ENCODE peak calls at places on chromosome 15, in ten cellular contexts. One of them, this sample, is unnamed.

GRCh38 chr15:94576889-94577533 is 345.6 kb downstream of the MCTP2 start:
- DNase-seq in AG04450: no peak
- DNase-seq in brain microvascular endothelial cell: no peak
- DNase-seq in esophagus squamous epithelium: no peak
- DNase-seq in choroid plexus epithelial cell: peak
- DNase-seq in ovary: no peak
- DNase-seq in Peyer's patch: no peak
- DNase-seq in fibroblast of villous mesenchyme: peak
- DNase-seq in IMR-90: no peak
- DNase-seq in OCI-LY7: peak
- DNase-seq in this sample: no peak

GRCh38 chr15:96341465-96342142 is 11.1 kb downstream of the NR2F2 start:
- DNase-seq in ovary: peak
- DNase-seq in IMR-90: no peak
- DNase-seq in brain microvascular endothelial cell: peak
- DNase-seq in fibroblast of villous mesenchyme: no peak
- DNase-seq in OCI-LY7: no peak
- DNase-seq in esophagus squamous epithelium: no peak
- DNase-seq in Peyer's patch: no peak
- DNase-seq in AG04450: no peak
- DNase-seq in choroid plexus epithelial cell: peak
- DNase-seq in this sample: no peak

GRCh38 chr15:88238618-88239430 is 17.7 kb downstream of the NTRK3 start:
- DNase-seq in choroid plexus epithelial cell: peak
- DNase-seq in ovary: no peak
- DNase-seq in IMR-90: peak
- DNase-seq in AG04450: no peak
- DNase-seq in fibroblast of villous mesenchyme: peak
- DNase-seq in Peyer's patch: no peak
- DNase-seq in brain microvascular endothelial cell: peak
- DNase-seq in OCI-LY7: no peak
- DNase-seq in esophagus squamous epithelium: no peak
- DNase-seq in this sample: peak

GRCh38 chr15:45333550-45333949 is 44.8 kb downstream of the GATM start:
- DNase-seq in Peyer's patch: no peak
- DNase-seq in OCI-LY7: no peak
- DNase-seq in brain microvascular endothelial cell: peak
- DNase-seq in IMR-90: peak
- DNase-seq in fibroblast of villous mesenchyme: peak
- DNase-seq in AG04450: no peak
- DNase-seq in ovary: peak
- DNase-seq in esophagus squamous epithelium: no peak
- DNase-seq in choroid plexus epithelial cell: peak
- DNase-seq in this sample: no peak

GRCh38 chr15:94322141-94322540 is 90.8 kb downstream of the MCTP2 start:
- DNase-seq in brain microvascular endothelial cell: no peak
- DNase-seq in fibroblast of villous mesenchyme: peak
- DNase-seq in choroid plexus epithelial cell: peak
- DNase-seq in Peyer's patch: no peak
- DNase-seq in OCI-LY7: no peak
- DNase-seq in IMR-90: peak
- DNase-seq in ovary: no peak
- DNase-seq in esophagus squamous epithelium: no peak
- DNase-seq in AG04450: no peak
- DNase-seq in this sample: peak

GRCh38 chr15:88986949-88987589 is 73.9 kb upstream of the MFGE8 start:
- DNase-seq in brain microvascular endothelial cell: no peak
- DNase-seq in esophagus squamous epithelium: no peak
- DNase-seq in Peyer's patch: no peak
- DNase-seq in fibroblast of villous mesenchyme: no peak
- DNase-seq in choroid plexus epithelial cell: no peak
- DNase-seq in IMR-90: no peak
- DNase-seq in OCI-LY7: no peak
- DNase-seq in ovary: no peak
- DNase-seq in AG04450: no peak
- DNase-seq in this sample: no peak

GRCh38 chr15:90664650-90665287 is 52.4 kb upstream of the BLM start:
- DNase-seq in IMR-90: peak
- DNase-seq in ovary: peak
- DNase-seq in Peyer's patch: no peak
- DNase-seq in choroid plexus epithelial cell: peak
- DNase-seq in brain microvascular endothelial cell: peak
- DNase-seq in AG04450: no peak
- DNase-seq in fibroblast of villous mesenchyme: peak
- DNase-seq in OCI-LY7: no peak
- DNase-seq in esophagus squamous epithelium: no peak
- DNase-seq in this sample: no peak

GRCh38 chr15:85151861-85152260 is 170.2 kb downstream of the PDE8A start:
- DNase-seq in fibroblast of villous mesenchyme: no peak
- DNase-seq in ovary: no peak
- DNase-seq in Peyer's patch: no peak
- DNase-seq in esophagus squamous epithelium: no peak
- DNase-seq in AG04450: no peak
- DNase-seq in choroid plexus epithelial cell: peak
- DNase-seq in brain microvascular endothelial cell: peak
- DNase-seq in OCI-LY7: no peak
- DNase-seq in IMR-90: peak
- DNase-seq in this sample: no peak

GRCh38 chr15:57307527-57308193 is 68.6 kb upstream of the CGNL1 start:
- DNase-seq in OCI-LY7: no peak
- DNase-seq in fibroblast of villous mesenchyme: peak
- DNase-seq in esophagus squamous epithelium: no peak
- DNase-seq in ovary: no peak
- DNase-seq in choroid plexus epithelial cell: peak
- DNase-seq in IMR-90: no peak
- DNase-seq in brain microvascular endothelial cell: no peak
- DNase-seq in Peyer's patch: no peak
- DNase-seq in AG04450: no peak
- DNase-seq in this sample: no peak

DNA sequence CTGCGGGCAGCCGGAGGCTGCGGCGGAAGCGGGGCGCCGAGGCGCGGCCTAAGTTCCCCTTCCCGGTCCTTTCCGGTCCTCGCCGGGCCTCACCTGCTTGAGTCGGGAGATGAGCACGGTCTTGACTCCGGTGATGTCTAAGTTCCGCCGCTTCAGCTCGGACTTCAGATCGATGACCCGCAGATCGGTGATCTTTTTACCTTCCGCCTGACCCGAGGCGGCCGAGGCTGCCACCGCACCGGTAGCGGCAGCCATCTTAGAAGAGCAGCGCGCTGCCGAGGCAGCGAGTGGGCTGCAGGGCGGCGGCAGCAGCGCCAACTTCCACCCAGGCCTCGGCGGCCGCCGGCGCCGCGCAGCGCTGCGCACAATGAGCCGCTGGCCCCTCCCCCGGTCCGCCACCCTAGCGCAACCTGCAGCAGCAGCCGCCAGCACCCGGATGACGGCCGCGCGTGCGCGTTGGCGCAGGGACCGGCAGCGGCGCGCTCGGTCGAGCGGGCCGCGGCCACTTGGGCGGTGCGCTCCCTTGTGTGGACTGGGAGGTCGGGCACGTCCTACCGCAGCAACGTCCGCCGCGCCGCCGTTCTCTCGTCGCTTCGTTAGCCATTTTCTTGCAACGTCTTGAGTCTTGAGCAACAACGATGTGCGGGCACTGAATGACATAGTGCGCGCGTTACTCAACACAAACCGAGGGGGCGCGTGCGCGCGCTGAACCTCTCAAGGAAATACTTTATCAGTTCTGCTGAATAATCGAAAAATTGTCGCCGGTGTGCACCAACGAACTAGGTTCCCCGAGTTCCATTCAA is at the start of gene SLTM:
- DNase-seq in ovary: peak
- DNase-seq in IMR-90: peak
- DNase-seq in Peyer's patch: peak
- DNase-seq in esophagus squamous epithelium: peak
- DNase-seq in OCI-LY7: peak
- DNase-seq in AG04450: peak
- DNase-seq in choroid plexus epithelial cell: peak
- DNase-seq in fibroblast of villous mesenchyme: peak
- DNase-seq in brain microvascular endothelial cell: peak
- DNase-seq in this sample: peak
- TF ChIP-seq CTCF in ovary: peak
- TF ChIP-seq CTCF in IMR-90: no peak
- TF ChIP-seq CTCF in Peyer's patch: peak
- TF ChIP-seq CTCF in esophagus squamous epithelium: no peak
- TF ChIP-seq CTCF in OCI-LY7: peak
- TF ChIP-seq CTCF in AG04450: peak
- TF ChIP-seq CTCF in choroid plexus epithelial cell: peak
- TF ChIP-seq CTCF in fibroblast of villous mesenchyme: peak
- TF ChIP-seq CTCF in brain microvascular endothelial cell: peak
- TF ChIP-seq CTCF in this sample: no peak

GRCh38 chr15:53851110-53851833 is 91.8 kb upstream of the WDR72 start:
- DNase-seq in esophagus squamous epithelium: no peak
- DNase-seq in IMR-90: no peak
- DNase-seq in choroid plexus epithelial cell: no peak
- DNase-seq in Peyer's patch: no peak
- DNase-seq in OCI-LY7: no peak
- DNase-seq in brain microvascular endothelial cell: no peak
- DNase-seq in ovary: no peak
- DNase-seq in AG04450: no peak
- DNase-seq in fibroblast of villous mesenchyme: no peak
- DNase-seq in this sample: no peak
- H3K4me3 ChIP-seq in esophagus squamous epithelium: no peak
- H3K4me3 ChIP-seq in IMR-90: no peak
- H3K4me3 ChIP-seq in choroid plexus epithelial cell: no peak
- H3K4me3 ChIP-seq in Peyer's patch: no peak
- H3K4me3 ChIP-seq in OCI-LY7: no peak
- H3K4me3 ChIP-seq in brain microvascular endothelial cell: no peak
- H3K4me3 ChIP-seq in ovary: no peak
- H3K4me3 ChIP-seq in AG04450: no peak
- H3K4me3 ChIP-seq in fibroblast of villous mesenchyme: no peak
- H3K4me3 ChIP-seq in this sample: no peak

GRCh38 chr15:40807028-40807887 is at the start of the genes DNAJC17 and ZFYVE19:
- DNase-seq in Peyer's patch: peak
- DNase-seq in choroid plexus epithelial cell: peak
- DNase-seq in IMR-90: peak
- DNase-seq in AG04450: peak
- DNase-seq in brain microvascular endothelial cell: peak
- DNase-seq in esophagus squamous epithelium: peak
- DNase-seq in OCI-LY7: peak
- DNase-seq in ovary: peak
- DNase-seq in fibroblast of villous mesenchyme: peak
- DNase-seq in this sample: peak
- TF ChIP-seq CTCF in Peyer's patch: peak
- TF ChIP-seq CTCF in choroid plexus epithelial cell: no peak
- TF ChIP-seq CTCF in IMR-90: no peak
- TF ChIP-seq CTCF in AG04450: no peak
- TF ChIP-seq CTCF in brain microvascular endothelial cell: peak
- TF ChIP-seq CTCF in esophagus squamous epithelium: peak
- TF ChIP-seq CTCF in OCI-LY7: no peak
- TF ChIP-seq CTCF in ovary: no peak
- TF ChIP-seq CTCF in fibroblast of villous mesenchyme: no peak
- TF ChIP-seq CTCF in this sample: peak

DNA sequence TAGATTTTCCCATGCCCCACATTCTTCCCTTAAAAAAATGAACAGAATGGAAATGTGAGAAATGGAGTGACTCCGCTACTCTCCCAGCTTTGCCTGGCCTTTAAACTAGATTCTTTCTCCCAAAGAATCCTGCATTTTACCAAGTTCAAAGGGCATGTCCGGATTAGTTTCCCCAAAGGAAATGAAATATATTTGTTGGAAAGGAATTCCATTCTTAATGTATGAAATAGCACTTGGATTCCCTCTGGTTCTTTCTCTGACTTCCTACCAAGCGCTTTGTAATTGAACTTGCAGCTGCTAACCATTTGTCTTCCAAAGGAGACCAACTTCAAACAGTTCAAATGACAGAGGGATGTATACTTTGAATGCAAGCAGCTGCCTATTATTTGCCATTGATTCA is 18.9 kb downstream of the MAP2K1 start:
- DNase-seq in fibroblast of villous mesenchyme: no peak
- DNase-seq in OCI-LY7: no peak
- DNase-seq in choroid plexus epithelial cell: no peak
- DNase-seq in AG04450: no peak
- DNase-seq in esophagus squamous epithelium: no peak
- DNase-seq in IMR-90: peak
- DNase-seq in Peyer's patch: no peak
- DNase-seq in brain microvascular endothelial cell: no peak
- DNase-seq in ovary: no peak
- DNase-seq in this sample: no peak
- H3K4me3 ChIP-seq in fibroblast of villous mesenchyme: no peak
- H3K4me3 ChIP-seq in OCI-LY7: no peak
- H3K4me3 ChIP-seq in choroid plexus epithelial cell: no peak
- H3K4me3 ChIP-seq in AG04450: no peak
- H3K4me3 ChIP-seq in esophagus squamous epithelium: no peak
- H3K4me3 ChIP-seq in IMR-90: no peak
- H3K4me3 ChIP-seq in Peyer's patch: no peak
- H3K4me3 ChIP-seq in brain microvascular endothelial cell: no peak
- H3K4me3 ChIP-seq in ovary: no peak
- H3K4me3 ChIP-seq in this sample: no peak

GRCh38 chr15:75916978-75917377 is 13.3 kb downstream of the FBXO22 start:
- DNase-seq in Peyer's patch: no peak
- DNase-seq in brain microvascular endothelial cell: no peak
- DNase-seq in OCI-LY7: no peak
- DNase-seq in ovary: no peak
- DNase-seq in esophagus squamous epithelium: no peak
- DNase-seq in IMR-90: no peak
- DNase-seq in choroid plexus epithelial cell: no peak
- DNase-seq in AG04450: no peak
- DNase-seq in fibroblast of villous mesenchyme: no peak
- DNase-seq in this sample: no peak

GRCh38 chr15:75921732-75922703 is 18.3 kb downstream of the FBXO22 start:
- DNase-seq in choroid plexus epithelial cell: peak
- DNase-seq in OCI-LY7: peak
- DNase-seq in ovary: peak
- DNase-seq in brain microvascular endothelial cell: peak
- DNase-seq in IMR-90: peak
- DNase-seq in fibroblast of villous mesenchyme: peak
- DNase-seq in AG04450: no peak
- DNase-seq in Peyer's patch: peak
- DNase-seq in esophagus squamous epithelium: no peak
- DNase-seq in this sample: peak

GRCh38 chr15:75923756-75924155 is 20.1 kb downstream of the FBXO22 start:
- DNase-seq in fibroblast of villous mesenchyme: no peak
- DNase-seq in choroid plexus epithelial cell: no peak
- DNase-seq in IMR-90: no peak
- DNase-seq in brain microvascular endothelial cell: no peak
- DNase-seq in AG04450: no peak
- DNase-seq in ovary: no peak
- DNase-seq in esophagus squamous epithelium: no peak
- DNase-seq in OCI-LY7: no peak
- DNase-seq in Peyer's patch: no peak
- DNase-seq in this sample: no peak

GRCh38 chr15:75920079-75920478 is 16.4 kb downstream of the FBXO22 start:
- DNase-seq in AG04450: no peak
- DNase-seq in ovary: no peak
- DNase-seq in Peyer's patch: no peak
- DNase-seq in fibroblast of villous mesenchyme: no peak
- DNase-seq in esophagus squamous epithelium: no peak
- DNase-seq in brain microvascular endothelial cell: peak
- DNase-seq in OCI-LY7: no peak
- DNase-seq in choroid plexus epithelial cell: peak
- DNase-seq in IMR-90: peak
- DNase-seq in this sample: no peak

DNA sequence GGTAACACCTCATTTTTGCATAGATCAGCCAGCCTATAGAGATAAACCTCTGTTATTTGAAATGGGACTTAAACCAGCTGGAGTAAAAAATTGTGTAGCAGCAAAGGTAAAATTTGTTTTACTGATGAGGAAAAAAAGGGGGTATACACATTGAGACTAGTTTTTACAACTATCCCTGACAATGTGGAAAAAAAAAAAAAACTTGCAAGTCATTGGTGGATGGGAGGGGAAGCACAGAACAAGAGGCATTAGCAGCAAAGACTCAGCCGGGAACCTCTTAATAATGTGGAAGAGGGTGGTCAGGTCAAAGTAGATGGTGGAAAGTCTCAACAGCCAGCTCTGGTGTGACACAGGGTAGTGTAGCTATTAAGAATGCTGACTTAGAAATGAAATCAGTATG is 14.5 kb downstream of the FBXO22 start:
- DNase-seq in Peyer's patch: no peak
- DNase-seq in ovary: no peak
- DNase-seq in fibroblast of villous mesenchyme: no peak
- DNase-seq in IMR-90: no peak
- DNase-seq in OCI-LY7: no peak
- DNase-seq in brain microvascular endothelial cell: no peak
- DNase-seq in esophagus squamous epithelium: no peak
- DNase-seq in choroid plexus epithelial cell: no peak
- DNase-seq in AG04450: no peak
- DNase-seq in this sample: no peak
- TF ChIP-seq CTCF in Peyer's patch: no peak
- TF ChIP-seq CTCF in ovary: no peak
- TF ChIP-seq CTCF in fibroblast of villous mesenchyme: no peak
- TF ChIP-seq CTCF in IMR-90: no peak
- TF ChIP-seq CTCF in OCI-LY7: no peak
- TF ChIP-seq CTCF in brain microvascular endothelial cell: no peak
- TF ChIP-seq CTCF in esophagus squamous epithelium: no peak
- TF ChIP-seq CTCF in choroid plexus epithelial cell: no peak
- TF ChIP-seq CTCF in AG04450: no peak
- TF ChIP-seq CTCF in this sample: no peak

This sample was measured in AG04449.